ENCODE peak calls at places on chromosome 12, in eight cellular contexts. G is PC-9; H is Right ventricle myocardium inferior; N is KG1; A is CD8-positive, alpha-beta T cell; R is D341Med; D is naive thymus-derived CD8-positive, alpha-beta T cell; O is GM10248. W is an unnamed sample.

GRCh38 chr12:49674318-49674985 is 32.8 kb downstream of the FMNL3 start:
- DNase-seq in G (no peak), H (no peak), N (no peak), A (no peak), R (no peak), D (no peak), O (no peak), W (no peak)

GRCh38 chr12:851913-852312 is 97.6 kb downstream of the RAD52 start:
- DNase-seq in G (no peak), H (no peak), N (no peak), A (no peak), R (no peak), D (no peak), O (no peak), W (no peak)

GRCh38 chr12:53217049-53217929 is 10.2 kb upstream of the ITGB7 start:
- DNase-seq in G (peak), H (peak), N (no peak), A (no peak), R (no peak), D (peak), O (no peak), W (no peak)

GRCh38 chr12:6535960-6536847 is 1.9 kb downstream of the GAPDH start:
- DNase-seq in G (no peak), H (no peak), N (no peak), A (no peak), R (no peak), D (no peak), O (no peak), W (peak)

GRCh38 chr12:10454531-10454930 is 1.4 kb upstream of the KLRC1 start:
- DNase-seq in G (no peak), H (no peak), N (no peak), A (no peak), R (no peak), D (no peak), O (no peak), W (no peak)

GRCh38 chr12:2332266-2332665 is 279.5 kb downstream of the CACNA1C start:
- DNase-seq in G (no peak), H (no peak), N (no peak), A (no peak), R (no peak), D (no peak), O (no peak), W (no peak)

GRCh38 chr12:11795192-11795909 is 145.9 kb downstream of the ETV6 start:
- DNase-seq in G (peak), H (no peak), N (no peak), A (no peak), R (no peak), D (no peak), O (no peak), W (no peak)

GRCh38 chr12:41917827-41918445 is 226.7 kb downstream of the GXYLT1 start:
- DNase-seq in G (no peak), H (no peak), N (no peak), A (no peak), R (no peak), D (no peak), O (no peak), W (no peak)

GRCh38 chr12:65420941-65421340 is 142.5 kb downstream of the MSRB3 start:
- DNase-seq in G (no peak), H (no peak), N (no peak), A (no peak), R (no peak), D (no peak), O (no peak), W (no peak)

GRCh38 chr12:25698782-25699181 is 145.7 kb upstream of the LMNTD1 start:
- DNase-seq in G (no peak), H (no peak), N (no peak), A (no peak), R (no peak), D (no peak), O (no peak), W (no peak)

GRCh38 chr12:76558684-76559276 is 791 bp downstream of the OSBPL8 start:
- DNase-seq in G (peak), H (peak), N (peak), A (peak), R (peak), D (peak), O (peak), W (peak)

GRCh38 chr12:77010637-77011548 is 54.5 kb downstream of the E2F7 start:
- DNase-seq in G (peak), H (peak), N (peak), A (peak), R (peak), D (peak), O (peak), W (peak)

GRCh38 chr12:95922231-95922630 is 20.2 kb downstream of the CCDC38 start:
- DNase-seq in G (no peak), H (no peak), N (no peak), A (no peak), R (no peak), D (no peak), O (no peak), W (peak)

GRCh38 chr12:61574339-61574738 is 685.9 kb upstream of the USP15 start:
- DNase-seq in G (no peak), H (no peak), N (no peak), A (no peak), R (no peak), D (no peak), O (no peak), W (no peak)

GRCh38 chr12:95959107-95959506 is 16.0 kb downstream of the AMDHD1 start:
- DNase-seq in G (no peak), H (no peak), N (no peak), A (no peak), R (no peak), D (no peak), O (no peak), W (peak)

GRCh38 chr12:47950856-47951468 is 12.4 kb upstream of the TMEM106C start:
- DNase-seq in G (no peak), H (no peak), N (no peak), A (no peak), R (no peak), D (no peak), O (no peak), W (no peak)

GRCh38 chr12:27566626-27567025 is 42.6 kb downstream of the PPFIBP1 start:
- DNase-seq in G (no peak), H (no peak), N (no peak), A (no peak), R (no peak), D (no peak), O (no peak), W (no peak)

GRCh38 chr12:70052931-70053497 is 190.2 kb upstream of the CNOT2 start:
- DNase-seq in G (peak), H (no peak), N (no peak), A (no peak), R (no peak), D (no peak), O (no peak), W (no peak)

GRCh38 chr12:87171356-87171755 is 857.8 kb downstream of the C12orf50 start:
- DNase-seq in G (no peak), H (no peak), N (no peak), A (no peak), R (no peak), D (no peak), O (no peak), W (no peak)

GRCh38 chr12:55060470-55060869 is 40.7 kb downstream of the NEUROD4 start:
- DNase-seq in G (no peak), H (no peak), N (no peak), A (no peak), R (no peak), D (no peak), O (peak), W (peak)

GRCh38 chr12:593396-593976 is 69.8 kb downstream of the NINJ2 start:
- DNase-seq in G (no peak), H (no peak), N (no peak), A (no peak), R (no peak), D (no peak), O (no peak), W (no peak)

GRCh38 chr12:58341791-58342190 is 400.4 kb downstream of the ATP23 start:
- DNase-seq in G (peak), H (no peak), N (no peak), A (no peak), R (no peak), D (no peak), O (no peak), W (no peak)

GRCh38 chr12:63068857-63069442 is 82.1 kb downstream of the AVPR1A start:
- DNase-seq in G (peak), H (no peak), N (no peak), A (no peak), R (peak), D (no peak), O (no peak), W (peak)

GRCh38 chr12:20050166-20050565 is 318.2 kb upstream of the PDE3A start:
- DNase-seq in G (no peak), H (no peak), N (no peak), A (no peak), R (no peak), D (no peak), O (no peak), W (no peak)

GRCh38 chr12:113903381-113903863 is 62.7 kb downstream of the RBM19 start:
- DNase-seq in G (no peak), H (no peak), N (no peak), A (no peak), R (no peak), D (no peak), O (no peak), W (no peak)

GRCh38 chr12:118409834-118410233 is 33.5 kb downstream of the SUDS3 start:
- DNase-seq in G (no peak), H (no peak), N (no peak), A (no peak), R (no peak), D (no peak), O (no peak), W (no peak)

GRCh38 chr12:42759622-42760273 is 170.2 kb upstream of the PRICKLE1 start:
- DNase-seq in G (peak), H (peak), N (no peak), A (no peak), R (no peak), D (no peak), O (no peak), W (no peak)

GRCh38 chr12:57106021-57106708 is 5.0 kb downstream of the STAT6 start:
- DNase-seq in G (no peak), H (no peak), N (no peak), A (no peak), R (peak), D (no peak), O (no peak), W (no peak)

GRCh38 chr12:54259194-54260011 is 20.5 kb downstream of the CBX5 start:
- DNase-seq in G (no peak), H (peak), N (no peak), A (peak), R (peak), D (peak), O (peak), W (peak)

GRCh38 chr12:6688543-6688999 is 604 bp downstream of the ZNF384 start:
- DNase-seq in G (no peak), H (no peak), N (peak), A (peak), R (no peak), D (peak), O (no peak), W (peak)

GRCh38 chr12:108214486-108214885 is 85.4 kb downstream of the WSCD2 start:
- DNase-seq in G (peak), H (no peak), N (peak), A (no peak), R (no peak), D (peak), O (peak), W (peak)

W was measured in OCI-LY7.